ENCODE peak calls at places on chromosomes 5 and 9, in ten cellular contexts. M is NCI-H524 treated with DMSO at 0.1 percent for 48 hours, P is nephron progenitor cell, E is left ventricle myocardium superior, L is iris pigment epithelial cell, F is AG04449, I is A549, O is T-helper 2 cell, R is Panc1, J is activated T-cell treated with anti-CD3 and anti-CD28 coated beads for 1 hour. C is an unnamed sample.

GRCh38 chr5:123951204-123951977 is 439.4 kb downstream of the CSNK1G3 start:
- DNase-seq in F (peak), M (no peak), I (peak), L (peak), J (no peak), P (no peak), E (no peak), R (peak), O (no peak), C (no peak)

GRCh38 chr5:78213799-78214198 is 80.7 kb downstream of the AP3B1 start:
- DNase-seq in L (no peak), I (no peak), P (no peak), F (no peak), M (no peak), R (no peak), J (no peak), O (no peak), E (no peak), C (no peak)

GRCh38 chr5:117455236-117456233 is 880.9 kb upstream of the SEMA6A start:
- DNase-seq in L (no peak), M (peak), F (no peak), O (peak), P (no peak), I (no peak), E (peak), R (no peak), J (no peak), C (peak)

GRCh38 chr5:156552855-156553358 is 225.9 kb downstream of the SGCD start:
- DNase-seq in E (no peak), J (no peak), F (no peak), P (no peak), M (no peak), L (no peak), R (no peak), I (no peak), O (no peak), C (no peak)

GRCh38 chr9:88813810-88814209 is 177.5 kb upstream of the S1PR3 start:
- DNase-seq in F (no peak), E (no peak), M (no peak), O (no peak), L (no peak), R (no peak), J (no peak), I (no peak), P (no peak), C (no peak)

GRCh38 chr5:55481293-55481900 is 53.4 kb downstream of the PLPP1 start:
- DNase-seq in L (peak), E (no peak), F (no peak), O (no peak), P (no peak), R (no peak), M (peak), J (no peak), I (no peak), C (no peak)

GRCh38 chr9:20227166-20227874 is 395.0 kb downstream of the MLLT3 start:
- DNase-seq in J (no peak), L (peak), F (no peak), O (no peak), R (no peak), E (no peak), I (no peak), P (no peak), M (no peak), C (peak)

GRCh38 chr5:53423724-53424123 is 56.7 kb upstream of the FST start:
- DNase-seq in R (no peak), I (no peak), E (no peak), F (no peak), J (no peak), M (no peak), P (no peak), L (no peak), O (no peak), C (no peak)

GRCh38 chr9:22623236-22623635 is 176.6 kb downstream of the DMRTA1 start:
- DNase-seq in J (no peak), I (no peak), F (no peak), P (no peak), R (no peak), L (no peak), E (no peak), M (peak), O (no peak), C (no peak)

GRCh38 chr5:143708672-143709071 is 103.3 kb upstream of the HMHB1 start:
- DNase-seq in F (no peak), O (peak), R (no peak), E (no peak), M (no peak), J (no peak), I (no peak), P (no peak), L (no peak), C (no peak)

GRCh38 chr9:17472126-17472525 is 106.7 kb upstream of the SH3GL2 start:
- DNase-seq in R (no peak), P (no peak), I (no peak), E (no peak), J (no peak), O (no peak), F (no peak), M (no peak), L (peak), C (no peak)

C was measured in adrenal gland.